ENCODE peak calls at places on chromosomes 12 and 14, in seven cellular contexts. M is thyroid gland, H is PC-3, J is Peyer's patch, I is tibial artery, L is heart left ventricle, U is left ventricle myocardium inferior. K is an unnamed sample.

GRCh38 chr12:130925616-130926015 is 28.1 kb upstream of the ADGRD1 start:
- DNase-seq in U (no peak), L (no peak), I (no peak), H (no peak), M (no peak), J (no peak), K (no peak)

GRCh38 chr14:68427550-68427890 is 365.3 kb downstream of the ZFP36L1 start:
- DNase-seq in I (no peak), H (peak; percentile 80), L (no peak), U (no peak), M (no peak), J (no peak), K (no peak)

GRCh38 chr12:90510948-90511347 is 444.0 kb downstream of the CCER1 start:
- DNase-seq in U (no peak), L (no peak), H (peak; percentile 2), J (no peak), I (no peak), M (no peak), K (no peak)

GRCh38 chr14:104115131-104115600 is 23.2 kb upstream of the KIF26A start:
- DNase-seq in M (peak; percentile 2), U (peak; percentile 5), H (no peak), J (no peak), L (no peak), I (peak; percentile 39), K (peak; percentile 21)

GRCh38 chr14:23578560-23579310 is at the start of gene JPH4:
- DNase-seq in J (no peak), U (no peak), L (no peak), M (no peak), H (no peak), I (no peak), K (peak; percentile 9)

GRCh38 chr12:62900686-62901272 is 34.2 kb downstream of the PPM1H start:
- DNase-seq in L (no peak), H (peak; percentile 50), M (no peak), U (no peak), J (no peak), I (no peak), K (no peak)

GRCh38 chr12:17108877-17109520 is 503.0 kb upstream of the LMO3 start:
- DNase-seq in H (peak; percentile 62), U (no peak), L (no peak), M (no peak), J (no peak), I (no peak), K (no peak)

GRCh38 chr12:114777052-114777451 is 93.1 kb upstream of the TBX3 start:
- DNase-seq in M (no peak), I (no peak), L (no peak), H (peak; percentile 93), J (no peak), U (no peak), K (no peak)

GRCh38 chr12:57128519-57129247 is 400 bp downstream of the LRP1 start:
- DNase-seq in L (no peak), U (no peak), J (no peak), I (no peak), M (no peak), H (no peak), K (no peak)

GRCh38 chr12:92921877-92922276 is 7.2 kb downstream of the EEA1 start:
- DNase-seq in J (no peak), U (no peak), L (no peak), I (no peak), M (no peak), H (no peak), K (no peak)

GRCh38 chr14:57987051-57987450 is 121.2 kb upstream of the SLC35F4 start:
- DNase-seq in M (no peak), I (no peak), L (no peak), U (no peak), H (peak; percentile 59), J (no peak), K (no peak)

GRCh38 chr12:57998251-57998650 is 56.9 kb downstream of the ATP23 start:
- DNase-seq in L (no peak), H (no peak), I (no peak), J (no peak), M (no peak), U (no peak), K (no peak)

GRCh38 chr14:74161526-74162158 is 76.9 kb downstream of the LIN52 start:
- DNase-seq in H (no peak), I (no peak), U (no peak), L (no peak), J (no peak), M (no peak), K (no peak)

GRCh38 chr14:32013083-32013482 is 64.0 kb upstream of the ARHGAP5 start:
- DNase-seq in U (no peak), H (no peak), J (no peak), I (no peak), L (no peak), M (no peak), K (no peak)

GRCh38 chr12:130761537-130762318 is 45.6 kb upstream of the RIMBP2 start:
- DNase-seq in I (no peak), L (peak; percentile 31), J (peak; percentile 22), M (peak; percentile 33), U (peak; percentile 26), H (peak; percentile 92), K (no peak)

DNA sequence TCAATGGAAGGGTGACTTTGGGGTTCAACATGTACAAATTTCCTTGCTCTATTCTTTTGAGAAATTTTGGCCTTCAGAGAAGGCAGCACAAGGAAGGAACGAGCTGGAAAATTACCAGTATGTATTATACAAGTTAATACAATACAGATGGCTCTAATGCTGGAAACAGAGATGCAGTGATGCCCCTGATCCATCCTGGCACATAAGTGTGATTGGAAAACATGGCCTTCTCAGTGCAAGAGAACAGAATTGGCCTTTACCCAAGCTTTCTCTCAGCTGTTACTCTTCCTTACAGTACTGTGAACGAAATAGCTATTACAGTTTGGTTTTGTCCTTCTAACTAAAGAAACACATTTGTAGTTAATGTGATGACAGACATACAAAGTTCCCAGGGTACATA is 102.5 kb upstream of the GPHB5 start:
- DNase-seq in U (no peak), M (no peak), L (no peak), J (no peak), H (no peak), I (no peak), K (no peak)
- TF ChIP-seq CTCF in U (no peak), M (no peak), L (no peak), J (no peak), H (no peak), I (no peak), K (no peak)

GRCh38 chr14:41568979-41569378 is 37.7 kb upstream of the LRFN5 start:
- DNase-seq in H (no peak), U (no peak), I (no peak), J (no peak), L (no peak), M (no peak), K (no peak)
- H3K27ac ChIP-seq in H (no peak overlapping the region), U (no peak overlapping the region), I (no peak overlapping the region), J (no peak overlapping the region), L (no peak overlapping the region), M (no peak overlapping the region), K (no peak overlapping the region)

GRCh38 chr14:88868558-88869159 is 44.2 kb downstream of the TTC8 start:
- DNase-seq in U (no peak), M (no peak), I (no peak), H (peak; percentile 56), L (no peak), J (no peak), K (no peak)
- TF ChIP-seq CTCF in U (peak; percentile 49), M (no peak), I (peak; percentile 43), H (peak; percentile 67), L (peak; percentile 35), J (no peak), K (no peak)

GRCh38 chr14:71114580-71114979 is 207.3 kb downstream of the PCNX1 start:
- DNase-seq in J (no peak), U (no peak), M (no peak), H (no peak), I (no peak), L (no peak), K (no peak)
- H3K27ac ChIP-seq in J (no peak overlapping the region), U (no peak overlapping the region), M (no peak overlapping the region), H (no peak overlapping the region), I (no peak overlapping the region), L (no peak overlapping the region), K (no peak overlapping the region)

DNA sequence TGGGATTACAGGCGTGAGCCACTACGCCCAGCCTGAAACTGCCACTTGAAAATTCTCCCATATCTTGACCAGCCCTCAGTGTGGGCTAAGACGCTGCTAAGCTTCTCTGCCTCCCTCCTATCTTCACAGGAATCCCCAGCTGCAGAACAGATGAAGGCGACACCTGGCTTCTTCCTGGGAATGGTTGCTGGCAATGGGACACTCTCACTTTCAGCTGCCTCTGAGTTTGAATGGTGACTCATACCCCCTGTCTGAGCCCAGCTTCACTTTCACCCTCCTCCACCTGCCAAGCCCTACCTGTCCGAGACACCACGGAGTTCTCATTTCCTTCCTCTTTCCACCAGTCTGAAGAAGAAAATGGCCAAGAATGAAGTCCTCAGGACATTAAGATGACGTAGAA is 18.3 kb upstream of the VASH1 start:
- DNase-seq in J (no peak), I (no peak), M (no peak), H (peak; percentile 45), L (no peak), U (no peak), K (no peak)
- TF ChIP-seq CTCF in J (no peak), I (no peak), M (no peak), H (no peak), L (no peak), U (no peak), K (no peak)

GRCh38 chr12:25435431-25435830 is 117.7 kb downstream of the LMNTD1 start:
- DNase-seq in J (no peak), H (no peak), I (no peak), M (no peak), L (no peak), U (no peak), K (no peak)

GRCh38 chr12:25434493-25434892 is 118.6 kb downstream of the LMNTD1 start:
- DNase-seq in I (no peak), J (no peak), M (no peak), L (no peak), H (no peak), U (no peak), K (no peak)

GRCh38 chr12:25436206-25436912 is 116.7 kb downstream of the LMNTD1 start:
- DNase-seq in I (no peak), M (peak; percentile 28), U (no peak), J (no peak), H (peak; percentile 84), L (peak; percentile 29), K (no peak)

GRCh38 chr12:25433581-25434325 is 119.3 kb downstream of the LMNTD1 start:
- DNase-seq in H (peak; percentile 60), L (no peak), U (no peak), J (no peak), I (no peak), M (no peak), K (no peak)

GRCh38 chr12:25433024-25433423 is 120.1 kb downstream of the LMNTD1 start:
- DNase-seq in U (no peak), H (no peak), I (no peak), L (no peak), J (no peak), M (no peak), K (no peak)
- H3K27ac ChIP-seq in U (no peak overlapping the region), H (no peak overlapping the region), I (no peak overlapping the region), L (no peak overlapping the region), J (no peak overlapping the region), M (peak overlapping the region; percentile 40), K (no peak overlapping the region)